ENCODE peak calls at places on chromosomes 1 and 21, in six cellular contexts. One of them, this sample, is unnamed.

GRCh38 chr1:154325583-154326545 is 539 bp downstream of the ATP8B2 start:
- DNase-seq in IMR-90: peak; percentile 89
- DNase-seq in H9: peak; percentile 91
- DNase-seq in kidney: peak; percentile 84
- DNase-seq in fibroblast of lung: peak; percentile 89
- DNase-seq in adipocyte: peak; percentile 96
- DNase-seq in this sample: peak; percentile 83

GRCh38 chr1:63662846-63663245 is 69.6 kb downstream of the PGM1 start:
- DNase-seq in adipocyte: no peak
- DNase-seq in fibroblast of lung: peak; percentile 20
- DNase-seq in kidney: no peak
- DNase-seq in IMR-90: peak; percentile 64
- DNase-seq in H9: peak; percentile 76
- DNase-seq in this sample: peak; percentile 98

GRCh38 chr1:239795289-239795688 is 296.4 kb upstream of the FMN2 start:
- DNase-seq in fibroblast of lung: no peak
- DNase-seq in adipocyte: no peak
- DNase-seq in IMR-90: no peak
- DNase-seq in kidney: no peak
- DNase-seq in H9: no peak
- DNase-seq in this sample: no peak

GRCh38 chr1:222979561-222979960 is 163.5 kb downstream of the TLR5 start:
- DNase-seq in H9: no peak
- DNase-seq in fibroblast of lung: no peak
- DNase-seq in kidney: no peak
- DNase-seq in adipocyte: no peak
- DNase-seq in IMR-90: no peak
- DNase-seq in this sample: no peak

GRCh38 chr1:205456868-205457724 is 1.3 kb upstream of the BLACAT1 start:
- DNase-seq in kidney: no peak
- DNase-seq in fibroblast of lung: no peak
- DNase-seq in H9: peak; percentile 89
- DNase-seq in adipocyte: no peak
- DNase-seq in IMR-90: no peak
- DNase-seq in this sample: no peak

GRCh38 chr21:33428669-33429068 is 25.5 kb downstream of the IFNGR2 start:
- DNase-seq in adipocyte: peak; percentile 14
- DNase-seq in kidney: no peak
- DNase-seq in fibroblast of lung: peak; percentile 17
- DNase-seq in IMR-90: no peak
- DNase-seq in H9: no peak
- DNase-seq in this sample: peak; percentile 95

GRCh38 chr1:33397125-33397506 is 33.8 kb downstream of the PHC2 start:
- DNase-seq in IMR-90: no peak
- DNase-seq in adipocyte: no peak
- DNase-seq in H9: no peak
- DNase-seq in kidney: no peak
- DNase-seq in fibroblast of lung: no peak
- DNase-seq in this sample: no peak

GRCh38 chr1:167629681-167630567 is at the start of gene RCSD1:
- DNase-seq in kidney: peak; percentile 84
- DNase-seq in IMR-90: no peak
- DNase-seq in H9: no peak
- DNase-seq in fibroblast of lung: peak; percentile 4
- DNase-seq in adipocyte: peak; percentile 55
- DNase-seq in this sample: no peak

GRCh38 chr1:14697371-14697770 is 98.9 kb downstream of the KAZN start:
- DNase-seq in IMR-90: no peak
- DNase-seq in kidney: no peak
- DNase-seq in H9: no peak
- DNase-seq in adipocyte: no peak
- DNase-seq in fibroblast of lung: no peak
- DNase-seq in this sample: no peak

GRCh38 chr1:246837418-246838117 is 94.2 kb downstream of the AHCTF1 start:
- DNase-seq in adipocyte: no peak
- DNase-seq in fibroblast of lung: no peak
- DNase-seq in H9: no peak
- DNase-seq in IMR-90: peak; percentile 5
- DNase-seq in kidney: no peak
- DNase-seq in this sample: no peak

DNA sequence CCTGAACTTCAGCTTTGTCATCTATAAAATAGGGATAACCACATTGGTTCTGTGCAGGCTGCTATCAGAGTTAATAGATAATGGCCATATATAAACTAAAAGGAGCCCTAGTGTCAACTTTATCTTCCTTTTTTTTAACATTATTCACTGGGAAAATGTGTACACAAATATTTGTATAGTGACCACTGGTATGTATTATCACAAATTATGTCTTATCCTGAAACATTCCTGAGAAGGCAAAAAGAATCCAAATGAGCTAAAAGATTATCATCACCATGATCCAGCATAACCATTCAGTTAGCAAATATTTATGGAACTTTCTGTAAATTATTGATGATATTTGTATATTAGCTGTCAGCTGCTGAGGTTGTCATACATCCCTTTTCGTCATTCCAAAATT is 16.6 kb downstream of the ANGPTL3 start:
- DNase-seq in IMR-90: peak; percentile 22
- DNase-seq in fibroblast of lung: no peak
- DNase-seq in kidney: no peak
- DNase-seq in adipocyte: peak; percentile 41
- DNase-seq in H9: no peak
- DNase-seq in this sample: peak; percentile 33
- H3K9ac ChIP-seq in IMR-90: no peak overlapping the region
- H3K9ac ChIP-seq in fibroblast of lung: no peak overlapping the region
- H3K9ac ChIP-seq in kidney: no peak overlapping the region
- H3K9ac ChIP-seq in adipocyte: no peak overlapping the region
- H3K9ac ChIP-seq in H9: no peak overlapping the region
- H3K9ac ChIP-seq in this sample: no peak overlapping the region

GRCh38 chr21:46116846-46117585 is 19.1 kb downstream of the COL6A2 start:
- DNase-seq in IMR-90: no peak
- DNase-seq in adipocyte: peak; percentile 66
- DNase-seq in H9: peak; percentile 14
- DNase-seq in fibroblast of lung: peak; percentile 81
- DNase-seq in kidney: peak; percentile 69
- DNase-seq in this sample: peak; percentile 39

GRCh38 chr21:46117586-46118304 is 19.8 kb downstream of the COL6A2 start:
- DNase-seq in adipocyte: no peak
- DNase-seq in IMR-90: no peak
- DNase-seq in kidney: peak; percentile 64
- DNase-seq in H9: peak; percentile 14
- DNase-seq in fibroblast of lung: no peak
- DNase-seq in this sample: no peak

GRCh38 chr21:46119565-46120271 is 21.8 kb downstream of the COL6A2 start:
- DNase-seq in fibroblast of lung: no peak
- DNase-seq in H9: peak; percentile 20
- DNase-seq in kidney: peak; percentile 71
- DNase-seq in adipocyte: no peak
- DNase-seq in IMR-90: no peak
- DNase-seq in this sample: no peak

GRCh38 chr21:46118871-46119564 is 21.1 kb downstream of the COL6A2 start:
- DNase-seq in H9: peak; percentile 12
- DNase-seq in kidney: peak; percentile 62
- DNase-seq in fibroblast of lung: no peak
- DNase-seq in adipocyte: no peak
- DNase-seq in IMR-90: no peak
- DNase-seq in this sample: no peak

DNA sequence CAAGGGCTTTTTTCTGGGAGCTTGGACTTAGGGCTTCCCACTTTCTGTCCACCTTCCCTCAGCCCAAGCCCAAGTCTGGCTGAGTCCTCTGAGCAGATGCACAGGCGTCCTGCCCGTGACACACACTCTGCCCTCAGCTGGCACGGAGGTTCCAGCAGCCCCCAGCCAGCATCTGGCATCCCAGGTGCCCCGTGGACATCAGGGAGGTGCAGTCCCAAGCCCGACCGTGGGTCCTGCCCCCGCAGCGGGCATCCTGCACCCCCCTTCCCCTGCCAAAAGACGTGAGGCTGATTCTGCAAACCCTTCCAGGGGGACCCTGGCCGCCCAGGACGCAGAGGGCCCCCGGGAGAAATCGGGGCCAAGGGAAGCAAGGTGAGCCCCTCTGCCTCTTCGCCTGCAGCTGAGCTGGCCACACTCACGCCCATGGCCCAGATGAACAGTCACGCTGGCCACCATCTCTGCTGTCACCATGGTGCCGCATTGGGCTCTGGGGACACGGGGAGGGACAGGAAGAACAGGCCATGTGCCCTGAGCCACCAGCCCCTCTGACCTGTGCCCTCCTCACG is 20.5 kb downstream of the COL6A2 start:
- DNase-seq in adipocyte: no peak
- DNase-seq in fibroblast of lung: no peak
- DNase-seq in H9: peak; percentile 22
- DNase-seq in IMR-90: no peak
- DNase-seq in kidney: peak; percentile 55
- DNase-seq in this sample: no peak
- H3K9ac ChIP-seq in adipocyte: peak overlapping the region; percentile 14
- H3K9ac ChIP-seq in fibroblast of lung: no peak overlapping the region
- H3K9ac ChIP-seq in H9: no peak overlapping the region
- H3K9ac ChIP-seq in IMR-90: no peak overlapping the region
- H3K9ac ChIP-seq in kidney: no peak overlapping the region
- H3K9ac ChIP-seq in this sample: no peak overlapping the region

GRCh38 chr1:198444792-198445191 is 95.7 kb downstream of the ATP6V1G3 start:
- DNase-seq in kidney: no peak
- DNase-seq in adipocyte: peak; percentile 68
- DNase-seq in H9: no peak
- DNase-seq in IMR-90: peak; percentile 90
- DNase-seq in fibroblast of lung: peak; percentile 85
- DNase-seq in this sample: peak; percentile 39

GRCh38 chr1:198447468-198447867 is 93.0 kb downstream of the ATP6V1G3 start:
- DNase-seq in adipocyte: no peak
- DNase-seq in IMR-90: no peak
- DNase-seq in H9: no peak
- DNase-seq in kidney: no peak
- DNase-seq in fibroblast of lung: no peak
- DNase-seq in this sample: no peak

GRCh38 chr1:198449281-198449680 is 91.2 kb downstream of the ATP6V1G3 start:
- DNase-seq in H9: no peak
- DNase-seq in IMR-90: no peak
- DNase-seq in fibroblast of lung: no peak
- DNase-seq in kidney: no peak
- DNase-seq in adipocyte: peak; percentile 15
- DNase-seq in this sample: peak; percentile 65

DNA sequence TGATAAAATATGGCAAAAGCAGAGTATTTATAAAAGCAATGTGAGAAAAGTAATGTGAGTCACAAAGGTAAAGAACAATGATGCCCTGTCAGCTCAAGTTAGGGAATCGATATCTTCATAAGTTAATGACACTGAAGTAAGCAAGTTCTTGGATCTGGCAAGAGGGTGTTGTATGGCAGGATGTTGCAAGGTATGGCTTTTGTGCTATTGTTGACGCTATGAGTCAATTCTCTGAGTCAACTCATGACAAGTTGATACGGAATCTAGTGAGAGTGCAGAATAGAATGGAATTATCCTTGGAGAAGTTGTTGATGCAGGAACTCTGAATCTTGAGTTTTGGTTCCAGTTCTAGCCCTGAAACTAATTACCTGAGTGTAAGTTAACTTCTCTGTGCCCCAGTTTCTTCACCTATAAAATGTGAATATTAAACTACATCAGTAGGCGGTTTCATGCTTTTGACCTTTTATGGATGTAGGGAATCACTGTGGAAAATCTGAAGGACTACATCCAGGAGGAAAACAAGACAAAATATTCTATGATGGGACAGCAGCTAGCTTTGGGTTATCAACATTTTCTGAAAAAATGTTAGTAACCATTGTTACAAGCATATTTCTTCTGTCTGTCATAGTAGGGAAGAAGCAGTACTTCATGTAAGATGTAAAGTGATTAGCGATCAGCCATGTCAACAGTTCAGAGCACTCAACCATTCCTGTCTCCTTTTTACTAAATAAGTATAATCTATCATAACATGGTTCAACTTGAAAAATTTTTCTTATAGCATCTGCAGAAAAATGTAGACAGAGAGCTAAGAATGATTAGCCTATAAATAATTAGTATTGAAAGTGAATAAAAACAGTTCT is 96.9 kb downstream of the ATP6V1G3 start:
- DNase-seq in IMR-90: peak; percentile 98
- DNase-seq in kidney: no peak
- DNase-seq in H9: no peak
- DNase-seq in adipocyte: peak; percentile 90
- DNase-seq in fibroblast of lung: peak; percentile 93
- DNase-seq in this sample: peak; percentile 93
- H3K9ac ChIP-seq in IMR-90: no peak overlapping the region
- H3K9ac ChIP-seq in kidney: no peak overlapping the region
- H3K9ac ChIP-seq in H9: no peak overlapping the region
- H3K9ac ChIP-seq in adipocyte: no peak overlapping the region
- H3K9ac ChIP-seq in fibroblast of lung: no peak overlapping the region
- H3K9ac ChIP-seq in this sample: peak overlapping the region; percentile 46

GRCh38 chr1:6612641-6613360 is 730 bp upstream of the PHF13 start:
- DNase-seq in fibroblast of lung: peak; percentile 31
- DNase-seq in H9: no peak
- DNase-seq in IMR-90: peak; percentile 39
- DNase-seq in adipocyte: peak; percentile 87
- DNase-seq in kidney: peak; percentile 87
- DNase-seq in this sample: peak; percentile 94

GRCh38 chr1:6619045-6619444 is 5.5 kb downstream of the PHF13 start:
- DNase-seq in kidney: no peak
- DNase-seq in adipocyte: no peak
- DNase-seq in H9: no peak
- DNase-seq in IMR-90: no peak
- DNase-seq in fibroblast of lung: no peak
- DNase-seq in this sample: no peak

GRCh38 chr1:6613361-6614018 is at the start of gene PHF13:
- DNase-seq in H9: peak; percentile 99
- DNase-seq in kidney: peak; percentile 100
- DNase-seq in IMR-90: peak; percentile 99
- DNase-seq in adipocyte: peak; percentile 99
- DNase-seq in fibroblast of lung: peak; percentile 99
- DNase-seq in this sample: peak; percentile 100

GRCh38 chr1:6614019-6614952 is 755 bp downstream of the PHF13 start:
- DNase-seq in IMR-90: peak; percentile 21
- DNase-seq in adipocyte: peak; percentile 81
- DNase-seq in kidney: peak; percentile 91
- DNase-seq in fibroblast of lung: no peak
- DNase-seq in H9: no peak
- DNase-seq in this sample: peak; percentile 32

DNA sequence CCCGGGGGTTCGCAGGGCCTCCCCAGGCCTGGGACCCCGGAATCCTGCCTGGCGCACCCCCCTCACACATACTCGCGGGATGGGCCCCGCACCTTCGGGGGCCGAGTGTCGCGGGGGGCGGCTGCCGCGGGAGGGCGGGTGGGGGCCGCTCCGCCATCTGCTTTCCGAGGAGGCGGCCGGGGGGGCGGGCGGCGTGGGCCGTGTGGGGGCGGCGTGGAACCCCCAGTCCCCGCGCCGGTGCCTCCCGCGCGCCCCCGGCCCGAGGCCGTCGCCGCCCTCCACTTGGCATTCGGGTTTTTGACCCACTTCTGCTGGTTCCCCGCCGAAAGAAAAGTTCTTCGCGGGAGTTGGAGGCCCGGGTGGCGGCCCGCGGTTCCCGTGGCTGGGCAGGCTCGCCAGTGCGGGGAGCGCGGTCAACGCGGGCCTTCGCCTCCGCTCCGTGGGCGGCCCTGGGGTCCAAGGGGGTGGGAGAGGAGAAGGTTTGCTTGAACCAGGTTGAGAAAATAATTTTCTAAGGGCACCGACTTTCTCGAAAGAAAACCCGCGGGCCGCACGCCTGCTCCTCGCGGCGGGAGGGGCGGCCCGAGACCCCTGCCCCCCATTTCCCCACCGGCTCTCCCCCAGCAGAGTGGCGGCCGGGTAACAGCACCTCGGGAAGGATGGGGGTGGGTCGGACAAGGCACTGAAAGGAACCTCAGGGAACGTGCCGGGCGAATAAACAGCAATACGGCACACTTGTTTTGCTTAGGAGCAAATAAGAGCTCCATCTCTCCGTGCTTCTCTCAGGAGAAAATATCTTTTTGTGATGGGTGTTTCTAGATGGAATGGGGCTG is 1.6 kb downstream of the PHF13 start:
- DNase-seq in fibroblast of lung: no peak
- DNase-seq in H9: no peak
- DNase-seq in IMR-90: no peak
- DNase-seq in kidney: no peak
- DNase-seq in adipocyte: peak; percentile 60
- DNase-seq in this sample: no peak
- H3K9ac ChIP-seq in fibroblast of lung: peak overlapping the region; percentile 65
- H3K9ac ChIP-seq in H9: peak overlapping the region; percentile 33
- H3K9ac ChIP-seq in IMR-90: peak overlapping the region; percentile 85
- H3K9ac ChIP-seq in kidney: peak overlapping the region; percentile 17
- H3K9ac ChIP-seq in adipocyte: peak overlapping the region; percentile 89
- H3K9ac ChIP-seq in this sample: peak overlapping the region; percentile 70

This sample was measured in PC-3.